ENCODE peak calls at places on chromosomes 4 and X, in nine cellular contexts. P, R, W, E, G, C, H, X and Q are unnamed samples.

GRCh38 chr4:184274288-184274951 is 56.7 kb upstream of the ENPP6 start:
- DNase-seq in X (no peak), H (no peak), R (no peak), W (no peak), P (no peak), C (peak), E (no peak), G (no peak), Q (no peak)

GRCh38 chr4:108851346-108851745 is 88.5 kb upstream of the ETNPPL start:
- DNase-seq in R (no peak), X (no peak), E (no peak), H (no peak), W (no peak), G (no peak), C (no peak), P (no peak), Q (no peak)

GRCh38 chr4:22019676-22020075 is 71.1 kb upstream of the KCNIP4 start:
- DNase-seq in X (no peak), R (no peak), G (no peak), E (no peak), C (no peak), W (no peak), H (no peak), P (no peak), Q (no peak)

GRCh38 chr4:41660350-41660749 is 88.2 kb downstream of the PHOX2B start:
- DNase-seq in P (no peak), W (no peak), G (no peak), H (no peak), X (no peak), R (no peak), C (no peak), E (no peak), Q (no peak)

GRCh38 chr4:1373892-1374705 is 27.1 kb downstream of the UVSSA start:
- DNase-seq in W (no peak), R (no peak), E (no peak), G (no peak), P (no peak), C (peak), X (no peak), H (no peak), Q (no peak)

GRCh38 chr4:120694973-120695372 is 227.6 kb downstream of the PRDM5 start:
- DNase-seq in P (no peak), W (no peak), H (no peak), C (no peak), E (no peak), R (no peak), X (no peak), G (no peak), Q (no peak)

GRCh38 chr4:25928956-25929336 is 14.9 kb downstream of the SMIM20 start:
- DNase-seq in H (peak), X (no peak), C (no peak), W (peak), E (no peak), P (no peak), R (no peak), G (no peak), Q (peak)

GRCh38 chr4:1204286-1204827 is 32.0 kb upstream of the SPON2 start:
- DNase-seq in C (peak), E (no peak), W (no peak), G (no peak), X (no peak), R (no peak), P (no peak), H (no peak), Q (no peak)

GRCh38 chrX:78712381-78712780 is 35.1 kb upstream of the LPAR4 start:
- DNase-seq in P (no peak), C (no peak), R (no peak), X (no peak), H (no peak), W (no peak), E (no peak), G (no peak), Q (no peak)

GRCh38 chrX:65871671-65872311 is 168.1 kb downstream of the VSIG4 start:
- DNase-seq in P (peak), R (no peak), X (peak), E (no peak), G (no peak), C (no peak), W (no peak), H (no peak), Q (no peak)

GRCh38 chrX:134019567-134020206 is 34.3 kb upstream of the GPC3 start:
- DNase-seq in E (no peak), C (no peak), W (no peak), X (no peak), H (no peak), G (no peak), P (no peak), R (no peak), Q (no peak)

GRCh38 chrX:149641832-149642231 is 10.2 kb upstream of the TMEM185A start:
- DNase-seq in G (no peak), P (no peak), R (no peak), E (no peak), X (no peak), H (no peak), C (no peak), W (no peak), Q (no peak)

GRCh38 chr4:10285028-10285427 is 168.4 kb upstream of the WDR1 start:
- DNase-seq in C (no peak), R (no peak), W (no peak), E (no peak), P (no peak), X (no peak), G (no peak), H (no peak), Q (no peak)

GRCh38 chr4:76897522-76898384 is at the start of gene SOWAHB:
- DNase-seq in W (peak), C (peak), X (no peak), G (peak), P (no peak), E (no peak), R (peak), H (peak), Q (peak)

GRCh38 chr4:109962401-109962800 is 49.7 kb downstream of the EGF start:
- DNase-seq in W (no peak), E (no peak), H (no peak), G (no peak), R (no peak), C (no peak), X (no peak), P (no peak), Q (no peak)

GRCh38 chr4:38867478-38868054 is at the start of gene FAM114A1:
- DNase-seq in P (no peak), H (peak), C (peak), G (peak), W (peak), X (no peak), E (no peak), R (peak), Q (peak)

GRCh38 chrX:112746812-112747630 is 67.3 kb upstream of the LHFPL1 start:
- DNase-seq in X (no peak), E (no peak), R (no peak), P (no peak), C (no peak), H (no peak), W (no peak), G (no peak), Q (no peak)

GRCh38 chr4:41887821-41888699 is 47.2 kb upstream of the TMEM33 start:
- DNase-seq in X (no peak), G (peak), C (no peak), E (no peak), W (no peak), R (no peak), P (peak), H (no peak), Q (no peak)

GRCh38 chr4:6352031-6352763 is 82.5 kb downstream of the WFS1 start:
- DNase-seq in C (no peak), E (no peak), R (no peak), X (no peak), P (no peak), G (no peak), H (no peak), W (no peak), Q (no peak)

GRCh38 chr4:153374471-153374870 is 30.0 kb downstream of the MND1 start:
- DNase-seq in C (no peak), P (no peak), X (no peak), H (no peak), R (no peak), E (no peak), W (no peak), G (no peak), Q (no peak)

GRCh38 chr4:52038109-52038912 is at the start of gene SGCB:
- DNase-seq in E (peak), P (peak), G (peak), H (peak), X (peak), R (peak), W (peak), C (peak), Q (peak)

GRCh38 chr4:61086979-61087378 is 113.1 kb upstream of the ADGRL3 start:
- DNase-seq in G (no peak), H (no peak), P (no peak), X (no peak), E (no peak), C (no peak), R (no peak), W (no peak), Q (no peak)

GRCh38 chr4:100041646-100042045 is 91.6 kb upstream of the H2AZ1 start:
- DNase-seq in R (no peak), G (no peak), X (no peak), E (no peak), H (no peak), C (no peak), W (no peak), P (no peak), Q (no peak)

GRCh38 chrX:42530027-42530426 is 247.9 kb downstream of the PPP1R2C start:
- DNase-seq in E (no peak), X (no peak), R (no peak), H (no peak), P (no peak), G (no peak), C (no peak), W (no peak), Q (no peak)

GRCh38 chrX:39650883-39651282 is 446.9 kb downstream of the BCOR start:
- DNase-seq in W (no peak), H (no peak), X (no peak), P (no peak), C (peak), R (no peak), G (no peak), E (no peak), Q (no peak)

GRCh38 chrX:136146614-136147319 is 566 bp upstream of the FHL1 start:
- DNase-seq in W (no peak), H (peak), E (no peak), R (no peak), P (no peak), G (no peak), C (no peak), X (no peak), Q (no peak)